ENCODE peak calls at places on chromosomes 1 and 21, in seven cellular contexts. One of them, this sample, is unnamed.

GRCh38 chr21:45306832-45307571 is 19.3 kb upstream of the POFUT2 start:
- DNase-seq in mesenchymal stem cell: peak
- DNase-seq in IMR-90: peak
- DNase-seq in HCT116: no peak
- DNase-seq in neural progenitor cell: peak
- DNase-seq in SK-N-SH: no peak
- DNase-seq in neuronal stem cell: no peak
- DNase-seq in this sample: no peak

GRCh38 chr1:204171751-204172178 is 5.6 kb upstream of the REN start:
- DNase-seq in HCT116: peak
- DNase-seq in SK-N-SH: no peak
- DNase-seq in mesenchymal stem cell: peak
- DNase-seq in neuronal stem cell: no peak
- DNase-seq in neural progenitor cell: no peak
- DNase-seq in IMR-90: peak
- DNase-seq in this sample: no peak

GRCh38 chr1:210882414-210883221 is 251.3 kb downstream of the KCNH1 start:
- DNase-seq in mesenchymal stem cell: peak
- DNase-seq in neural progenitor cell: no peak
- DNase-seq in SK-N-SH: no peak
- DNase-seq in neuronal stem cell: no peak
- DNase-seq in IMR-90: peak
- DNase-seq in HCT116: no peak
- DNase-seq in this sample: no peak

GRCh38 chr1:44684525-44684924 is 10.0 kb downstream of the ARMH1 start:
- DNase-seq in mesenchymal stem cell: no peak
- DNase-seq in IMR-90: no peak
- DNase-seq in neuronal stem cell: no peak
- DNase-seq in SK-N-SH: no peak
- DNase-seq in neural progenitor cell: no peak
- DNase-seq in HCT116: no peak
- DNase-seq in this sample: no peak

GRCh38 chr1:9435854-9436253 is 103.4 kb upstream of the SLC25A33 start:
- DNase-seq in neural progenitor cell: no peak
- DNase-seq in neuronal stem cell: no peak
- DNase-seq in HCT116: no peak
- DNase-seq in IMR-90: no peak
- DNase-seq in SK-N-SH: no peak
- DNase-seq in mesenchymal stem cell: no peak
- DNase-seq in this sample: no peak

GRCh38 chr1:117067528-117068370 is 7.6 kb downstream of the TTF2 start:
- DNase-seq in mesenchymal stem cell: peak
- DNase-seq in HCT116: peak
- DNase-seq in neural progenitor cell: peak
- DNase-seq in IMR-90: peak
- DNase-seq in neuronal stem cell: peak
- DNase-seq in SK-N-SH: peak
- DNase-seq in this sample: peak

GRCh38 chr1:61853545-61853944 is 111.3 kb downstream of the PATJ start:
- DNase-seq in mesenchymal stem cell: no peak
- DNase-seq in SK-N-SH: peak
- DNase-seq in neural progenitor cell: no peak
- DNase-seq in HCT116: no peak
- DNase-seq in neuronal stem cell: no peak
- DNase-seq in IMR-90: peak
- DNase-seq in this sample: no peak

GRCh38 chr1:241706257-241706656 is 54.2 kb downstream of the WDR64 start:
- DNase-seq in neuronal stem cell: no peak
- DNase-seq in neural progenitor cell: no peak
- DNase-seq in HCT116: no peak
- DNase-seq in SK-N-SH: no peak
- DNase-seq in mesenchymal stem cell: no peak
- DNase-seq in IMR-90: no peak
- DNase-seq in this sample: no peak

GRCh38 chr1:53326598-53327182 is 1.2 kb downstream of the LRP8 start:
- DNase-seq in neuronal stem cell: peak
- DNase-seq in SK-N-SH: peak
- DNase-seq in HCT116: no peak
- DNase-seq in IMR-90: no peak
- DNase-seq in neural progenitor cell: peak
- DNase-seq in mesenchymal stem cell: peak
- DNase-seq in this sample: no peak

GRCh38 chr1:53092659-53093450 is 30.8 kb downstream of the PODN start:
- DNase-seq in neural progenitor cell: no peak
- DNase-seq in HCT116: no peak
- DNase-seq in SK-N-SH: no peak
- DNase-seq in neuronal stem cell: no peak
- DNase-seq in mesenchymal stem cell: no peak
- DNase-seq in IMR-90: no peak
- DNase-seq in this sample: no peak

GRCh38 chr1:169892819-169893644 is 664 bp downstream of the SCYL3 start:
- DNase-seq in HCT116: no peak
- DNase-seq in mesenchymal stem cell: peak
- DNase-seq in neural progenitor cell: peak
- DNase-seq in neuronal stem cell: no peak
- DNase-seq in IMR-90: peak
- DNase-seq in SK-N-SH: no peak
- DNase-seq in this sample: peak

GRCh38 chr1:36609241-36610027 is 126.7 kb upstream of the CSF3R start:
- DNase-seq in neuronal stem cell: peak
- DNase-seq in neural progenitor cell: peak
- DNase-seq in HCT116: peak
- DNase-seq in IMR-90: peak
- DNase-seq in SK-N-SH: peak
- DNase-seq in mesenchymal stem cell: peak
- DNase-seq in this sample: peak

GRCh38 chr1:152458384-152459185 is 44.5 kb upstream of the CRNN start:
- DNase-seq in neural progenitor cell: peak
- DNase-seq in IMR-90: peak
- DNase-seq in neuronal stem cell: peak
- DNase-seq in mesenchymal stem cell: peak
- DNase-seq in SK-N-SH: peak
- DNase-seq in HCT116: peak
- DNase-seq in this sample: peak

GRCh38 chr1:185581961-185582725 is 152.0 kb upstream of the HMCN1 start:
- DNase-seq in SK-N-SH: no peak
- DNase-seq in mesenchymal stem cell: no peak
- DNase-seq in HCT116: no peak
- DNase-seq in IMR-90: peak
- DNase-seq in neural progenitor cell: no peak
- DNase-seq in neuronal stem cell: no peak
- DNase-seq in this sample: no peak

GRCh38 chr1:224183591-224184312 is 712 bp downstream of the DEGS1 start:
- DNase-seq in IMR-90: peak
- DNase-seq in SK-N-SH: peak
- DNase-seq in neural progenitor cell: peak
- DNase-seq in mesenchymal stem cell: peak
- DNase-seq in neuronal stem cell: peak
- DNase-seq in HCT116: no peak
- DNase-seq in this sample: peak

GRCh38 chr1:179380299-179380698 is 14.5 kb downstream of the AXDND1 start:
- DNase-seq in IMR-90: no peak
- DNase-seq in mesenchymal stem cell: no peak
- DNase-seq in neuronal stem cell: no peak
- DNase-seq in neural progenitor cell: no peak
- DNase-seq in SK-N-SH: no peak
- DNase-seq in HCT116: no peak
- DNase-seq in this sample: no peak

GRCh38 chr1:208781391-208782035 is 537.3 kb upstream of the PLXNA2 start:
- DNase-seq in SK-N-SH: no peak
- DNase-seq in IMR-90: no peak
- DNase-seq in neural progenitor cell: peak
- DNase-seq in neuronal stem cell: no peak
- DNase-seq in mesenchymal stem cell: no peak
- DNase-seq in HCT116: no peak
- DNase-seq in this sample: no peak

GRCh38 chr21:33433425-33434114 is 30.4 kb downstream of the IFNGR2 start:
- DNase-seq in mesenchymal stem cell: no peak
- DNase-seq in HCT116: no peak
- DNase-seq in SK-N-SH: no peak
- DNase-seq in neural progenitor cell: no peak
- DNase-seq in neuronal stem cell: no peak
- DNase-seq in IMR-90: no peak
- DNase-seq in this sample: no peak

GRCh38 chr1:215749423-215749822 is 182.3 kb downstream of the KCTD3 start:
- DNase-seq in neuronal stem cell: no peak
- DNase-seq in SK-N-SH: no peak
- DNase-seq in IMR-90: peak
- DNase-seq in mesenchymal stem cell: peak
- DNase-seq in HCT116: no peak
- DNase-seq in neural progenitor cell: no peak
- DNase-seq in this sample: no peak

GRCh38 chr1:966135-966602 is at the start of gene PLEKHN1:
- DNase-seq in SK-N-SH: no peak
- DNase-seq in neuronal stem cell: no peak
- DNase-seq in IMR-90: peak
- DNase-seq in HCT116: no peak
- DNase-seq in mesenchymal stem cell: peak
- DNase-seq in neural progenitor cell: no peak
- DNase-seq in this sample: no peak

GRCh38 chr1:212428496-212428895 is 4.2 kb upstream of the NENF start:
- DNase-seq in HCT116: no peak
- DNase-seq in SK-N-SH: no peak
- DNase-seq in neuronal stem cell: no peak
- DNase-seq in IMR-90: no peak
- DNase-seq in neural progenitor cell: no peak
- DNase-seq in mesenchymal stem cell: no peak
- DNase-seq in this sample: no peak

DNA sequence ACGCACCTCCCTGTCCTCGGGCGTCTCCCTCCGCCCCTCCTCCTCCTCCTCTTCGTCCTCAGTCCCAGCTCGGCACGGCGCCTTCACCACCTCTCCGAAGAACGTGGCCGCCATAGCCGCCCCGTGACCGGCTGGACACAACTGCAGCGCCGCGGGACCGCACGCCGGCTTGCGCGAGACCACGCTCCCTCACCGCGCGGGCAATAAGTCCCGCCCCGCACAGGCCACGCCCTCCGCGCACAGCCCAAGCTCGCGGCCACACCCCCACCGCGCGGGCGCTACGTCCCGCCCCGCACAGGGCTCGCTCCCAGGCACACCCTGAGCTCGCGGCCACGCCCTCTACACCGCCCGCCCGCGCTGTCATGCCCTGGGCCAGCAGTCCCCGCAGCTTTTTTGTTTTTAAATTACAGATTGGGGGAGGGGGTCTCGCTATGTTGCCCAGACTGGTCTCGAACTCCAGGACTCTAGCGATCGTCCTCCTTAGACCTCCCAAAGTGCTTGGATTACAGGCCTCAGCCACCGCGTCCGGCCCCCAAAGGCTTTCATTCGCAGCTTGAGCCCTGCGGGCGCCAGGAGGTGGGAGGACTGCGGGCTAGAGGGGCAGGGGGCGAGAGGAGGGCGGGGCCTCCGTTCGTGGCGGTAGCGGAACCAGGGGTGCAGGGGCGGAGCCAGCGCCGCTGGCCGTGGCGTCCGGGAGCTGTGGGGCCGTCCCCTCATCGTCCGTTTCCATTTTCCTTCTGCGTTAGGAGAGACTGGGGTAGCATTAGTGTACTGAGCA is at the start of gene PSMG1:
- DNase-seq in HCT116: peak
- DNase-seq in SK-N-SH: peak
- DNase-seq in mesenchymal stem cell: peak
- DNase-seq in neural progenitor cell: peak
- DNase-seq in IMR-90: peak
- DNase-seq in neuronal stem cell: peak
- DNase-seq in this sample: peak
- H2AFZ ChIP-seq in HCT116: no peak
- H2AFZ ChIP-seq in SK-N-SH: peak
- H2AFZ ChIP-seq in mesenchymal stem cell: peak
- H2AFZ ChIP-seq in neural progenitor cell: peak
- H2AFZ ChIP-seq in IMR-90: peak
- H2AFZ ChIP-seq in neuronal stem cell: peak
- H2AFZ ChIP-seq in this sample: peak

GRCh38 chr1:115426271-115426771 is 88.3 kb upstream of the NGF start:
- DNase-seq in IMR-90: peak
- DNase-seq in neuronal stem cell: no peak
- DNase-seq in neural progenitor cell: no peak
- DNase-seq in SK-N-SH: no peak
- DNase-seq in mesenchymal stem cell: peak
- DNase-seq in HCT116: no peak
- DNase-seq in this sample: no peak
- H2AFZ ChIP-seq in IMR-90: peak
- H2AFZ ChIP-seq in neuronal stem cell: no peak
- H2AFZ ChIP-seq in neural progenitor cell: no peak
- H2AFZ ChIP-seq in SK-N-SH: peak
- H2AFZ ChIP-seq in mesenchymal stem cell: no peak
- H2AFZ ChIP-seq in HCT116: peak
- H2AFZ ChIP-seq in this sample: no peak

GRCh38 chr1:228228601-228229074 is 20.8 kb downstream of the OBSCN start:
- DNase-seq in mesenchymal stem cell: peak
- DNase-seq in IMR-90: peak
- DNase-seq in neuronal stem cell: no peak
- DNase-seq in neural progenitor cell: no peak
- DNase-seq in SK-N-SH: no peak
- DNase-seq in HCT116: no peak
- DNase-seq in this sample: no peak
- H2AFZ ChIP-seq in mesenchymal stem cell: no peak
- H2AFZ ChIP-seq in IMR-90: peak
- H2AFZ ChIP-seq in neuronal stem cell: no peak
- H2AFZ ChIP-seq in neural progenitor cell: no peak
- H2AFZ ChIP-seq in SK-N-SH: no peak
- H2AFZ ChIP-seq in HCT116: no peak
- H2AFZ ChIP-seq in this sample: no peak

DNA sequence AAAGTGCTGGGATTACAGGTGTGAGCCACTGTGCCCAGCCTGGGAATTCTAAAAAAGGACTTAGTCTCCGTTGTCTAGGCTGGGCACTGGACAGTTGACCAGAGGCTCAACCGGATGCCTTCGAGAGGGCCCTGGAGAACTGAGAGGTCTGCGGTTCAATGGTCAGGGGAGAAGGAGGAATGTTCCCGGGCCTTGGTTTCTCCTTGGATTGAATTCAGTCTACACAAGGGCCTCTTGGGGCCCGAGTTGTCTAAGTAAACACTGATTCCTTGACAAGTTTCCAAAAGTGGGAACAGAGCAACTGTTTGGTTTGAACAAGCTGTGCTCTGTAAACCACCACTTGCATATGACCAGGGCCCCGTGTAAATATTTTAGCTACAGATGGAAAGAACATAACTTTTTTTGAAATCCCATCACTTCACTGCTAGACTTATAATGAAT is 29.1 kb upstream of the CAPZB start:
- DNase-seq in HCT116: no peak
- DNase-seq in mesenchymal stem cell: peak
- DNase-seq in SK-N-SH: no peak
- DNase-seq in IMR-90: peak
- DNase-seq in neuronal stem cell: no peak
- DNase-seq in neural progenitor cell: no peak
- DNase-seq in this sample: no peak
- H2AFZ ChIP-seq in HCT116: no peak
- H2AFZ ChIP-seq in mesenchymal stem cell: no peak
- H2AFZ ChIP-seq in SK-N-SH: no peak
- H2AFZ ChIP-seq in IMR-90: peak
- H2AFZ ChIP-seq in neuronal stem cell: no peak
- H2AFZ ChIP-seq in neural progenitor cell: no peak
- H2AFZ ChIP-seq in this sample: no peak